ENCODE peak calls at places on chromosome 21, in five cellular contexts. Q, O, E, W and I are unnamed samples.

GRCh38 chr21:38671716-38672115 is 134.0 kb upstream of the ETS2 start:
- DNase-seq in O (no peak), E (no peak), Q (no peak), W (no peak), I (no peak)

GRCh38 chr21:19684328-19684727 is 1280.7 kb upstream of the TMPRSS15 start:
- DNase-seq in E (peak), Q (no peak), W (no peak), O (no peak), I (peak)

GRCh38 chr21:33587792-33588484 is 546 bp downstream of the DONSON start:
- DNase-seq in W (peak), E (peak), Q (no peak), O (peak), I (peak)

GRCh38 chr21:42525228-42525604 is 11.6 kb downstream of the SLC37A1 start:
- DNase-seq in E (no peak), O (no peak), W (no peak), Q (no peak), I (no peak)

GRCh38 chr21:44275041-44275440 is 10.6 kb upstream of the AIRE start:
- DNase-seq in W (no peak), E (no peak), O (no peak), Q (no peak), I (no peak)

GRCh38 chr21:44508426-44508710 is 31.6 kb downstream of the KRTAP10-1 start:
- DNase-seq in W (no peak), O (no peak), Q (no peak), E (no peak), I (no peak)

GRCh38 chr21:33007747-33008146 is 18.0 kb upstream of the OLIG2 start:
- DNase-seq in E (no peak), O (no peak), Q (no peak), W (no peak), I (no peak)

GRCh38 chr21:42685954-42686500 is 32.6 kb downstream of the PDE9A start:
- DNase-seq in E (no peak), O (no peak), W (no peak), Q (no peak), I (no peak)

GRCh38 chr21:38804617-38805281 is 980 bp upstream of the ETS2 start:
- DNase-seq in Q (no peak), E (peak), W (peak), O (peak), I (peak)

GRCh38 chr21:46537026-46537425 is 67.9 kb downstream of the S100B start:
- DNase-seq in O (no peak), Q (no peak), W (no peak), E (no peak), I (no peak)

GRCh38 chr21:42653492-42654061 is at the start of gene PDE9A:
- DNase-seq in O (no peak), W (peak), E (peak), Q (no peak), I (peak)

GRCh38 chr21:31220567-31220966 is 123.5 kb downstream of the TIAM1 start:
- DNase-seq in W (no peak), O (peak), Q (peak), E (no peak), I (no peak)

GRCh38 chr21:40512590-40512989 is 334.4 kb downstream of the DSCAM start:
- DNase-seq in E (peak), W (no peak), Q (no peak), O (no peak), I (peak)

GRCh38 chr21:41564871-41565281 is 56.9 kb upstream of the TMPRSS2 start:
- DNase-seq in E (no peak), O (peak), W (no peak), Q (no peak), I (no peak)

GRCh38 chr21:34674467-34674866 is 5.7 kb downstream of the CLIC6 start:
- DNase-seq in W (no peak), Q (no peak), O (no peak), E (no peak), I (no peak)

GRCh38 chr21:42641311-42642218 is 11.9 kb upstream of the PDE9A start:
- DNase-seq in W (peak), O (no peak), E (no peak), Q (no peak), I (no peak)

GRCh38 chr21:41750532-41751151 is 16.2 kb downstream of the RIPK4 start:
- DNase-seq in O (peak), E (no peak), Q (no peak), W (no peak), I (no peak)

GRCh38 chr21:24395320-24395933 is 1211.9 kb downstream of the MRPL39 start:
- DNase-seq in E (no peak), O (no peak), W (no peak), Q (no peak), I (no peak)

GRCh38 chr21:45119812-45120211 is 45.4 kb downstream of the ADARB1 start:
- DNase-seq in O (no peak), W (no peak), Q (no peak), E (no peak), I (no peak)

GRCh38 chr21:42146821-42147220 is 72.1 kb upstream of the ABCG1 start:
- DNase-seq in E (no peak), Q (no peak), W (no peak), O (no peak), I (no peak)

GRCh38 chr21:28540514-28540913 is 452.2 kb downstream of the LTN1 start:
- DNase-seq in W (no peak), Q (no peak), O (peak), E (no peak), I (no peak)

GRCh38 chr21:17921579-17922530 is 102.7 kb upstream of the C21orf91 start:
- DNase-seq in E (no peak), Q (no peak), W (no peak), O (peak), I (no peak)

GRCh38 chr21:16870116-16870515 is 642.7 kb upstream of the CXADR start:
- DNase-seq in O (no peak), Q (no peak), E (no peak), W (no peak), I (no peak)

GRCh38 chr21:46455575-46456385 is 2.9 kb upstream of the DIP2A start:
- DNase-seq in E (no peak), Q (no peak), W (peak), O (peak), I (no peak)

GRCh38 chr21:39610705-39611104 is 2.0 kb upstream of the B3GALT5 start:
- DNase-seq in E (peak), W (no peak), O (peak), Q (no peak), I (peak)

GRCh38 chr21:18951291-18952038 is 547.9 kb upstream of the TMPRSS15 start:
- DNase-seq in W (no peak), Q (no peak), O (peak), E (peak), I (peak)

GRCh38 chr21:38925923-38926322 is 120.2 kb downstream of the ETS2 start:
- DNase-seq in E (no peak), Q (no peak), O (peak), W (peak), I (no peak)

GRCh38 chr21:41251961-41252642 is 64.5 kb upstream of the FAM3B start:
- DNase-seq in Q (no peak), W (no peak), E (peak), O (no peak), I (no peak)

GRCh38 chr21:36471254-36471723 is 8.6 kb downstream of the CLDN14 start:
- DNase-seq in Q (no peak), O (peak), W (no peak), E (no peak), I (no peak)

GRCh38 chr21:43879348-43880110 is 14.5 kb downstream of the AGPAT3 start:
- DNase-seq in E (no peak), Q (no peak), O (no peak), W (no peak), I (no peak)

GRCh38 chr21:45639206-45640000 is 4.1 kb upstream of the PCBP3 start:
- DNase-seq in E (no peak), Q (no peak), W (no peak), O (no peak), I (no peak)

GRCh38 chr21:44983421-44984206 is 43.8 kb downstream of the SLX9 start:
- DNase-seq in E (no peak), W (no peak), Q (no peak), O (no peak), I (no peak)

GRCh38 chr21:46221664-46222435 is 6.7 kb downstream of the LSS start:
- DNase-seq in W (no peak), Q (no peak), E (no peak), O (no peak), I (no peak)

GRCh38 chr21:38447611-38448010 is 50.7 kb downstream of the ERG start:
- DNase-seq in E (no peak), W (no peak), O (no peak), Q (no peak), I (no peak)

GRCh38 chr21:43930074-43930847 is 65.2 kb downstream of the AGPAT3 start:
- DNase-seq in Q (no peak), W (no peak), E (no peak), O (no peak), I (no peak)

GRCh38 chr21:41622831-41623548 is 115.0 kb upstream of the TMPRSS2 start:
- DNase-seq in O (peak), Q (no peak), E (no peak), W (no peak), I (no peak)

GRCh38 chr21:42677339-42678117 is 24.1 kb downstream of the PDE9A start:
- DNase-seq in O (peak), Q (no peak), W (no peak), E (no peak), I (no peak)

GRCh38 chr21:31343680-31344480 is at the start of gene TIAM1:
- DNase-seq in E (peak), Q (no peak), O (peak), W (peak), I (peak)

GRCh38 chr21:35770101-35770945 is 290.0 kb downstream of the SETD4 start:
- DNase-seq in Q (no peak), O (no peak), W (no peak), E (no peak), I (no peak)